ENCODE peak calls at places on chromosome 22, in seven cellular contexts. I is EH; A is GM23248; B is progenitor cell of endocrine pancreas; D is activated T-helper 1 cell treated with anti-CD3 and anti-CD28 coated beads, Interleukin-12 subunit alpha, Interleukin-12 subunit beta, Interleukin-2, Interleukin-4 antibody, amounts not matched to agents 30 ng/mL and 10 ng/mL and 1 ng/mL, durations not matched to agents 14 hours and 24 hours and 36 hours; K is nucleus accumbens; F is activated CD4-positive, alpha-beta T cell treated with anti-CD3 and anti-CD28 coated beads, Interleukin-2, amount 50 U/mL, for 4 hours. Q is an unnamed sample.

GRCh38 chr22:44360686-44361381 is 48.1 kb upstream of the SHISAL1 start:
- DNase-seq in I (peak), A (peak), B (no peak), D (no peak), K (no peak), F (no peak), Q (no peak)

GRCh38 chr22:48577014-48577690 is 1250.5 kb downstream of the BRD1 start:
- DNase-seq in I (no peak), A (no peak), B (no peak), D (no peak), K (no peak), F (no peak), Q (no peak)

GRCh38 chr22:41603873-41604332 is 14.3 kb upstream of the PMM1 start:
- DNase-seq in I (no peak), A (no peak), B (no peak), D (peak), K (no peak), F (peak), Q (no peak)

GRCh38 chr22:35961480-35961902 is 67.1 kb downstream of the RBFOX2 start:
- DNase-seq in I (peak), A (peak), B (no peak), D (no peak), K (peak), F (no peak), Q (peak)

GRCh38 chr22:42786606-42787356 is 66.1 kb upstream of the A4GALT start:
- DNase-seq in I (no peak), A (no peak), B (no peak), D (no peak), K (no peak), F (no peak), Q (no peak)

GRCh38 chr22:40898850-40899357 is 37.0 kb upstream of the DNAJB7 start:
- DNase-seq in I (peak), A (peak), B (no peak), D (peak), K (no peak), F (no peak), Q (no peak)

GRCh38 chr22:27099896-27100295 is 442.5 kb downstream of the MIAT start:
- DNase-seq in I (no peak), A (no peak), B (no peak), D (no peak), K (no peak), F (no peak), Q (no peak)

GRCh38 chr22:45418770-45419138 is 5.3 kb downstream of the RIBC2 start:
- DNase-seq in I (no peak), A (no peak), B (no peak), D (no peak), K (no peak), F (no peak), Q (no peak)

GRCh38 chr22:35392357-35392756 is 7.6 kb upstream of the MCM5 start:
- DNase-seq in I (no peak), A (no peak), B (no peak), D (no peak), K (no peak), F (no peak), Q (no peak)

GRCh38 chr22:34283844-34284243 is 363.6 kb upstream of the LARGE1 start:
- DNase-seq in I (no peak), A (no peak), B (no peak), D (no peak), K (no peak), F (no peak), Q (no peak)

GRCh38 chr22:32987081-32987631 is 71.0 kb downstream of the SYN3 start:
- DNase-seq in I (peak), A (peak), B (no peak), D (no peak), K (peak), F (no peak), Q (no peak)

Q was measured in mesothelial cell of epicardium.